ENCODE peak calls at places on chromosomes 4 and X, in four cellular contexts. Z is H9, N is neuronal stem cell, G is H1. H is an unnamed sample.

GRCh38 chr4:125801373-125801772 is 486.6 kb downstream of the FAT4 start:
- DNase-seq in Z (no peak), N (no peak), G (no peak), H (peak; percentile 4)

GRCh38 chr4:3355266-3355748 is 62.5 kb downstream of the RGS12 start:
- DNase-seq in Z (no peak), N (no peak), G (no peak), H (no peak)

GRCh38 chr4:86596802-86597201 is 2.7 kb downstream of the PTPN13 start:
- DNase-seq in Z (no peak), N (no peak), G (no peak), H (peak; percentile 70)

GRCh38 chr4:100146756-100147155 is 43.5 kb downstream of the DDIT4L start:
- DNase-seq in Z (no peak), N (no peak), G (no peak), H (peak; percentile 6)

GRCh38 chr4:1990676-1991075 is 18.1 kb downstream of the NELFA start:
- DNase-seq in Z (no peak), N (no peak), G (no peak), H (no peak)

GRCh38 chr4:108080752-108081151 is 88.0 kb downstream of the LEF1 start:
- DNase-seq in Z (no peak), N (no peak), G (no peak), H (no peak)

GRCh38 chrX:68261060-68261672 is 172.1 kb downstream of the OPHN1 start:
- DNase-seq in Z (no peak), N (no peak), G (no peak), H (peak; percentile 20)

GRCh38 chr4:89296399-89296798 is 11.2 kb downstream of the GPRIN3 start:
- DNase-seq in Z (no peak), N (no peak), G (no peak), H (no peak)

GRCh38 chr4:118753096-118753495 is 67.9 kb downstream of the METTL14 start:
- DNase-seq in Z (no peak), N (no peak), G (no peak), H (no peak)

GRCh38 chr4:125229596-125230058 is 85.1 kb upstream of the FAT4 start:
- DNase-seq in Z (no peak), N (no peak), G (no peak), H (no peak)

GRCh38 chrX:26649534-26649933 is 433.6 kb downstream of the MAGEB5 start:
- DNase-seq in Z (no peak), N (no peak), G (no peak), H (peak; percentile 27)

GRCh38 chr4:8524595-8525382 is 55.4 kb upstream of the GPR78 start:
- DNase-seq in Z (no peak), N (no peak), G (no peak), H (no peak)
- H3K14ac ChIP-seq in Z (no peak overlapping the region), N (no peak overlapping the region), G (no peak overlapping the region), H (peak overlapping the region; percentile 40)

GRCh38 chr4:25378130-25378743 is 1.2 kb downstream of the ANAPC4 start:
- DNase-seq in Z (no peak), N (no peak), G (no peak), H (no peak)

GRCh38 chr4:25379591-25379990 is 2.5 kb downstream of the ANAPC4 start:
- DNase-seq in Z (no peak), N (no peak), G (no peak), H (no peak)

GRCh38 chr4:25376754-25377571 is at the start of gene ANAPC4:
- DNase-seq in Z (peak; percentile 98), N (peak; percentile 83), G (peak; percentile 95), H (peak; percentile 82)

GRCh38 chr4:25377572-25377882 is 464 bp downstream of the ANAPC4 start:
- DNase-seq in Z (no peak), N (no peak), G (no peak), H (no peak)
- H3K14ac ChIP-seq in Z (peak overlapping the region; percentile 70), N (no peak overlapping the region), G (no peak overlapping the region), H (peak overlapping the region; percentile 87)

GRCh38 chr4:169620846-169621228 is 459 bp downstream of the CLCN3 start:
- DNase-seq in Z (no peak), N (peak; percentile 20), G (no peak), H (no peak)

GRCh38 chr4:169618986-169619385 is 1.4 kb upstream of the CLCN3 start:
- DNase-seq in Z (no peak), N (no peak), G (no peak), H (no peak)

GRCh38 chr4:169621754-169622481 is 1.5 kb downstream of the CLCN3 start:
- DNase-seq in Z (no peak), N (no peak), G (no peak), H (peak; percentile 90)

GRCh38 chr4:169619518-169619957 is 840 bp upstream of the CLCN3 start:
- DNase-seq in Z (peak; percentile 53), N (peak; percentile 15), G (no peak), H (peak; percentile 54)

GRCh38 chr4:169619958-169620845 is at the start of gene CLCN3:
- DNase-seq in Z (peak; percentile 99), N (peak; percentile 94), G (peak; percentile 95), H (peak; percentile 94)
- H3K14ac ChIP-seq in Z (peak within 1 kb of the TSS; percentile 74), N (no peak within 1 kb of the TSS), G (no peak within 1 kb of the TSS), H (peak within 1 kb of the TSS; percentile 96)

DNA sequence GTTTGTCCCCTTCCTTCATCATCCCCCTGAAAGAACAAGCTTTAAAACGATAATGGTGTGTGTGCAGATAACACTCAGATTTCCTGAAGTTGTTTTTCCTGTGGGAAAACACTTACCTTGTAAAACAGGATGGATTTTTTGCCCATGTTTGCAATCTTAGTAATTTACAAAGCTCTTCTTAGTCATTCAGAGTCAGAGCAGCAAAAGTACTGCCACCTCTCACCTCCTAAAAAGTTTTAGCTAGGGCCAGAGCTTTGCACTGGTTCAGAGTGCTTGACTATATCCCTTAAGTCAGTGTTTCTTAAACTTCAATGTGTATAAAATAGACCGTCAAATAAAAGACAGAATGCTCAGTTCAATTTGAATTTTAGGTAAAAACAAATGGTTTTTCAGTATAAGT is 62.3 kb downstream of the NKX6-1 start:
- DNase-seq in Z (no peak), N (no peak), G (no peak), H (no peak)
- H3K14ac ChIP-seq in Z (no peak overlapping the region), N (no peak overlapping the region), G (no peak overlapping the region), H (no peak overlapping the region)

DNA sequence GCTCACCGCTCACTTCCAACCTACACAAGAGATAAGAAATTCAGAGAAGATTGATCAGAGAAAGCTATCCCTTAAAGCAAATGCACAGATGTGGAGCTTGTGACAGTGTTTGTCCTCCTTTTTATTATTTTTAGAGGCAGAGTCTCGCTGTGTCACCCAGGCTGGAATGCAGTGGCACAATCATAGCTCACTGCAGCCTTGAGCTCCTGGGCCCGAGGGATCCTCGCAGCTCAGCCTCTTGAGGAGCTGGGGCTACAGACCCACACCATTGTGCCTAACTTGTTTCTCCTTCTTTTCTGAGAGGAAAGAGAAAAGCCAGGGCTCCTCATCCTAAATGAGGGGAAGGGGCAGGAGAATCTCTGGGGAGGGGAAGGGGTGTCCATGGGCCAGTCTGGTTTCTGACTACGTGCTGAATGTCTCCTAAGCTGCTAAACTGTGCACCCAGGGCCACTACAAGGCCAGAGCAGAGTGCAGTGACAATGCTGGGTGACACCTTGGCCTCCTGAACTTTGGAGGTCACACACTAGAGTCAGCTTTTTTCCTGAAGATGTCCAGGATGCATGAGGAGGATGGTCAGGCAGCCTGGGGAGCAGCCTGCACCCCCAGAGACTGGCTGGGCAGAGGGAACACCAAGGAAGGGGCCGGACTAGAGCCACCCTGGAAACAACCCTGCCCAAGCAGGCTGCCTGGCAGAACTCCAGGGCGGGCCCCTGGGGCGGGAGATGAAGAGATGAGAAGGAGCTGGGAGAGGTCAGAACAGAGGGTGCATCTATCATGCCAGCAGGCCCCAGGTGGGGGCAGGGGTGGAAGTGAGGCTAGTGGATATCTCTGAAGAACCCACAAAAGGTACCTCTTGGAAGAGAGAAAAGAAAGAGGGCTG is 55.5 kb upstream of the PROM1 start:
- DNase-seq in Z (no peak), N (no peak), G (no peak), H (no peak)
- H3K14ac ChIP-seq in Z (no peak overlapping the region), N (no peak overlapping the region), G (no peak overlapping the region), H (no peak overlapping the region)

DNA sequence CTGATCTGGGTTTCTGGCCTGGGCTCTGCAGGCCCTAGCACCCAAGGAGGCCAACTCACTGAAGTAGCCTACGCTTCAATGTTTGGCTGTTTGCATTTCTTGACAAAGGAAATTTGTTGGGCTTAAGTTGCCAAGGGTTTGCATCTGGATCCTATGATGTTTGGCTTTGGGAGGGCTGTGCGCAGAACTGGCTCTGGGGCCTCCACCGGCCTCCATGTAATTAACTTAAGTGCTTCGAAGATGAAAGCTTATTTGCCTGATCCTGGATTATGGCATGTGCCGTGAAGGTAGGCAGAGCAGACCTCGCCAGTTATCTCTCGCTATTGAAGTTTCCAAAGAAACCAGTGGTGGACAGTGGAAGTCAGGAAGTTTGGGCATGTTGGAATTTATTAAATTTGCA is 124.3 kb upstream of the STX18 start:
- DNase-seq in Z (no peak), N (no peak), G (no peak), H (no peak)
- H3K14ac ChIP-seq in Z (no peak overlapping the region), N (no peak overlapping the region), G (no peak overlapping the region), H (no peak overlapping the region)

DNA sequence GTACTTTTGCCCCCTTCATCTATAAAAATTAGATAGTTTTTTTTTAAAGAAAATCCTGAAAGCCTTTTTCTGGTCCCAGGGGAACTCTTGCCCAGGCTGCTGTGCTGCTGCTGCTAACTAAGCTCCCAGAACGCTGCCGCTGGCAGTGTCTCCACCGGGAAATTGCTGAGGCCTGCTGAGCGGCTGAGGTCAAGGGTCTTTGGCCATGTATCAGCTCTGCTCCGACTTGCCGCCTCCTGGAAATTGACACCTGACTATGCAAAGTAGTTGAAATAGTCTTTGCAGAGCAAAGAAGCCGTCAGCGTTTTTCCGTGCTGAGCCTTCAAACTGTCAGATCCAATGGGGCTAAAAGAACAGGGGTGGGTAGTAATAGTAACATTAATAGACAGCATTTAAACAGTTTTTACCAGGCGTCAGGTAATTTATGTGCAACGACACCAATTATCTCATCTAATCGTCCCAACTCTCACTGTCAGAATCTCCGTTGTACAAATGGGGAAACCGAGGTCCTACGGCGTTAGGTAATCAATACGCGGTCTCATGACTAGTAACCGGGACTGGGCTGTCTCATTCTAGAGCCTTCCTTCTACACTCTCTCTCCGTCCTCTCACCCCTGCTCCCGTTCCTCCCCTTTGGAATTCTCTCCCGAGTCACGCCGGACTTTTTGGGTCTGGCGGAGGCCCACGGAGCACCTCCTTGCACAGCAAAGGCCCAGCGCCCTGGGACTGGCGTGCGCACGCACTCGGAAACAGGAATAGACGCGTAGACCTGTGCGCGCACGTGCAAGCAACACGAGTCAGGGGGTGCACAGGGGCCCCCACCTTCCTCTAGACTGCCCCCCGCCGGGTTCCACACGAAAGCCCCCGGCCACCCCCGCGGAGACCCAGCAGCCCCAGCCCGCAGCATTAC is 595 bp downstream of the QDPR start:
- DNase-seq in Z (peak; percentile 49), N (peak; percentile 32), G (peak; percentile 68), H (peak; percentile 33)
- H3K14ac ChIP-seq in Z (no peak overlapping the region), N (no peak overlapping the region), G (no peak overlapping the region), H (peak overlapping the region; percentile 83)

GRCh38 chr4:109156346-109156745 is 146.1 kb downstream of the COL25A1 start:
- DNase-seq in Z (no peak), N (no peak), G (no peak), H (no peak)
- H3K14ac ChIP-seq in Z (no peak overlapping the region), N (no peak overlapping the region), G (no peak overlapping the region), H (no peak overlapping the region)

DNA sequence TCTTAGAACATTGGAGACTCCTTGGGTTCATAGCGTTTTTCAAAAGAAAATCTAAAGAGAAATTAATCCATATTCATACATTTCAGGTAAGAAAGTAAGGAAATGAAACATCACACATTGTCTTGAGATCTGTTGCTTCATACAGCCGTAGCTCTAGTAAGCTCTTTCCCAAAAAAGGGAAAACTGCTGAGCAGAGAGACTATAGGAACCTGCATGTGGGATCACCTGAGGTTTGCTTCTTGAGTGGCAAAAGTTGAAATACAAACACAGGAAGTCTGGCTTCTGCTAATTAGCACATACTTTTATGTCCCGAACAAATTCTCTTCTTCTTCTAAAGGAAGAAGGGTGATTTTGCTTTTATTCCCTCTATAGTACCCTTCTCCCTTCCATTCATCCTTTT is 57.7 kb downstream of the MRPL1 start:
- DNase-seq in Z (no peak), N (no peak), G (no peak), H (no peak)
- H3K14ac ChIP-seq in Z (no peak overlapping the region), N (no peak overlapping the region), G (no peak overlapping the region), H (peak overlapping the region; percentile 68)